ENCODE peak calls at places on chromosomes 16 and 17, in four cellular contexts. M is adrenal gland, N is body of pancreas, X is heart left ventricle. Z is an unnamed sample.

GRCh38 chr16:30948087-30948955 is 547 bp upstream of the ORAI3 start:
- DNase-seq in M (peak; percentile 97), X (peak; percentile 89), N (peak; percentile 93), Z (no peak)

GRCh38 chr17:49875690-49876089 is 27.8 kb upstream of the TAC4 start:
- DNase-seq in M (no peak), X (no peak), N (no peak), Z (no peak)

GRCh38 chr17:4509923-4510614 is 11.4 kb downstream of the SPNS2 start:
- DNase-seq in X (peak; percentile 79), N (peak; percentile 55), M (no peak), Z (no peak)

GRCh38 chr17:50290074-50290702 is 15.9 kb downstream of the TMEM92 start:
- DNase-seq in N (peak; percentile 72), X (peak; percentile 77), M (peak; percentile 33), Z (no peak)

GRCh38 chr17:77738666-77739531 is 219.6 kb upstream of the TNRC6C start:
- DNase-seq in N (no peak), X (peak; percentile 73), M (no peak), Z (no peak)

GRCh38 chr17:45896803-45897693 is 2.7 kb downstream of the MAPT start:
- DNase-seq in M (no peak), X (no peak), N (no peak), Z (no peak)

GRCh38 chr16:10935491-10935890 is 6.8 kb downstream of the DEXI start:
- DNase-seq in X (no peak), M (no peak), N (no peak), Z (no peak)

GRCh38 chr17:83191388-83192160 is 112.2 kb downstream of the METRNL start:
- DNase-seq in M (peak; percentile 13), N (no peak), X (peak; percentile 22), Z (no peak)

GRCh38 chr16:20409398-20410152 is at the start of gene ACSM5:
- DNase-seq in M (peak; percentile 45), N (peak; percentile 72), X (peak; percentile 40), Z (no peak)
- TF ChIP-seq POLR2A in M (no peak), N (peak; percentile 20), X (no peak), Z (no peak)

DNA sequence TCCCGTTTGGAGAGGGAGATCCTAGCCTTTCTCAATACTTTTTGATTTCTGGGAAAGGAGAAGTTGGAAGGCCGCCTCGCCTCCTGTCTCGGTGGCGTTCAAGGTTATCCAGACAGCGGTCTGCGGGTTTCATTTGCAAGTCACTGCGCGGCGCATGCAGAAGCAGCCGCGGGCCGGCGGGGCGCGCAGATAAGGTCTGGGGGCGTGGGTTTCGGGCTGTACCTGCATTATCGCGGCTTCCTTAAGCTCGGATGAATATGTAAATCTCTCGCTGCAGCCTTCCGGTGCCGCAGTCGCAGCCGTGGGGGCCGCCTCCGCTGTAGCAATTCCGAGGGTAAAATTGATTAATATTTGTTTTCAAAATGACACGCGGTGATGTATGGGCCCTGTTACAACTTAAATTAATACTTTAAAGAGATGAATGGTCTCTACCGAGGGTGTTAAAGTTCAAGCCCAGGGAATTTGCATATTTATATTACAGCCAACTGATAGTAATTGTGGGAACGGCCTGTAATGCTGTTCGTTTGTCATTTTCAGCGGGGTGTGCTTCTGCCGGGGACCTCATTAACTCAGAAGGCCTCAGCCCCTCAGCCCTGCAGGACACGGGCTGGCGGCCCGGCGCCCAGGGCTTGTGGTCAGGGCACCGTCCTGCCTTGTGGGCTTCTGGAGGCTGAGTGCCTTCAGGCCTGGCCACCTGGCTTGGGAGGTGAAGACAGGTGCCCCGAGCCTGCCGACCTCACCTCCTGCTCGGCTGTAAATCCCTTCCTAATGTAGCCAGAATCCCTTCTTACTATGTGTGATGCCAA is 99.4 kb downstream of the CYLD start:
- DNase-seq in M (peak; percentile 21), N (peak; percentile 21), X (no peak), Z (no peak)
- H3K4me3 ChIP-seq in M (no peak overlapping the region), N (no peak overlapping the region), X (no peak overlapping the region), Z (peak overlapping the region; percentile 57)

GRCh38 chr17:28710948-28711722 is 553 bp downstream of the PROCA1 start:
- DNase-seq in M (peak; percentile 91), N (peak; percentile 82), X (peak; percentile 91), Z (peak; percentile 48)
- TF ChIP-seq POLR2A in M (peak; percentile 57), N (peak; percentile 69), X (peak; percentile 92), Z (peak; percentile 73)

GRCh38 chr17:79813826-79814623 is 17.1 kb upstream of the CBX8 start:
- DNase-seq in N (no peak), M (no peak), X (no peak), Z (no peak)
- H3K4me3 ChIP-seq in N (no peak overlapping the region), M (no peak overlapping the region), X (no peak overlapping the region), Z (peak overlapping the region; percentile 62)

GRCh38 chr17:42284020-42284369 is 4.3 kb upstream of the STAT5A start:
- DNase-seq in N (no peak), M (no peak), X (no peak), Z (no peak)
- TF ChIP-seq POLR2A in N (no peak), M (no peak), X (no peak), Z (no peak)

GRCh38 chr17:9729735-9730420 is 61.5 kb downstream of the DHRS7C start:
- DNase-seq in X (no peak), M (no peak), N (no peak), Z (no peak)

GRCh38 chr17:9728005-9728404 is 63.4 kb downstream of the DHRS7C start:
- DNase-seq in N (no peak), M (no peak), X (no peak), Z (no peak)

GRCh38 chr17:9728564-9728963 is 62.8 kb downstream of the DHRS7C start:
- DNase-seq in X (no peak), M (no peak), N (no peak), Z (no peak)

GRCh38 chr17:9726291-9726690 is 65.1 kb downstream of the DHRS7C start:
- DNase-seq in X (no peak), M (no peak), N (no peak), Z (no peak)

GRCh38 chr17:9729034-9729650 is 62.2 kb downstream of the DHRS7C start:
- DNase-seq in N (no peak), M (no peak), X (no peak), Z (no peak)
- H3K4me3 ChIP-seq in N (no peak overlapping the region), M (no peak overlapping the region), X (no peak overlapping the region), Z (no peak overlapping the region)

DNA sequence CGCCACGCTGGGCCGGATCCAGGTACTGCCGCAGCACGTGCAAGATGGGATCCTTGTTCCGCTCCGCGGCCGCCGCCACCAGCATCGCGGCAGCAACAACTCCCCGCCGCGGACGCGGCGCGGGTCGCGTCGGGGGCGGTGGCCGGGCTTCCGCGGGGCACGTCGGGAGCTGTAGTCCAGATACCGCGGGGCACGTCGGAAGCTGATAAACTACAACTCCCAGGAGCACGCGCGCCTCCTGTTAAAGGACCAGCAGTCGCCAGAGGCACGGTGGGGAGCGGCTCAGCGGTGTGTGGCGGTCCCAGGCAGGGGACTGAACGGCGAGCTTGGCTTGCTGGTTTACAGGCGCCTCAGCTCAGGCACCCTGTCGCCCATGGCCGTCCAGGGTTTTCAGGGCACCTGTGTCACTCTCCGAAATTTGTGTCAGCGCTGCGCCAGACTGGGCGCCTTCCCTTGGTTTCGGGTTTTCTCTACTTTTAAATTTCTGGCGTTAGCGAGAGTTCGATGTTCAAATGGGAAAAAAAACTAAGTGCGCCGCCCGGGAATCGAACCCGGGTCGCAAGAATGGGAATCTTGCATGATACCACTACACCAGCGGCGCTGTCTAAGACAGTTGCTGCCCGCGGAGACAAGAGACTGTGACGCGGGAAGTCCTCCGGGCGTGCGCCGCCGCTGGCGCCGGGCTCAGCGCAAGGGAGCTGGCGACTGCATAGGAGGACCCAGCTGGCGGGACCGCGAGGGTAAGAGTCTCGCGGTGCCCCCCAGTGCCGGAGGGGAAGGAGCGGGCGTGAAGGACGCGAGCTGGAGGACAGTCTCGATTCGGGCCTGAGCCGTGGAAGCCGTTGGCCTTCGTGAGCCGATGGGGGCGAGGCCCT is at the start of gene METTL26:
- DNase-seq in M (peak; percentile 93), X (peak; percentile 98), N (peak; percentile 98), Z (peak; percentile 81)
- TF ChIP-seq POLR2A in M (peak; percentile 35), X (peak; percentile 74), N (peak; percentile 48), Z (peak; percentile 55)

GRCh38 chr17:13947499-13947898 is 121.8 kb upstream of the COX10 start:
- DNase-seq in N (no peak), X (no peak), M (no peak), Z (no peak)
- H3K4me3 ChIP-seq in N (no peak overlapping the region), X (no peak overlapping the region), M (no peak overlapping the region), Z (no peak overlapping the region)

Z was measured in esophagus squamous epithelium.